ENCODE peak calls at places on chromosomes 13 and 19, in seven cellular contexts. A, K, C, Z, M, D and V are unnamed samples.

GRCh38 chr13:49840266-49840665 is 47.8 kb upstream of the KPNA3 start:
- DNase-seq in A (no peak), K (no peak), C (no peak), Z (no peak), M (no peak), D (peak), V (no peak)

GRCh38 chr13:80050252-80050651 is 290.7 kb downstream of the SPRY2 start:
- DNase-seq in A (peak), K (no peak), C (peak), Z (no peak), M (no peak), D (peak), V (no peak)

GRCh38 chr19:4284176-4284958 is 5.3 kb downstream of the SHD start:
- DNase-seq in A (no peak), K (no peak), C (no peak), Z (peak), M (peak), D (no peak), V (no peak)

GRCh38 chr13:68696907-68697306 is 1410.7 kb upstream of the ATXN8OS start:
- DNase-seq in A (no peak), K (no peak), C (no peak), Z (no peak), M (no peak), D (no peak), V (no peak)

GRCh38 chr19:49589391-49589790 is 1.6 kb upstream of the PRR12 start:
- DNase-seq in A (no peak), K (no peak), C (no peak), Z (no peak), M (no peak), D (no peak), V (no peak)

GRCh38 chr13:34750078-34750703 is 191.9 kb upstream of the NBEA start:
- DNase-seq in A (no peak), K (peak), C (no peak), Z (peak), M (no peak), D (no peak), V (no peak)

GRCh38 chr13:84358601-84359000 is 476.3 kb upstream of the SLITRK1 start:
- DNase-seq in A (peak), K (no peak), C (no peak), Z (no peak), M (no peak), D (no peak), V (no peak)

GRCh38 chr19:35882074-35882832 is 13.9 kb downstream of the APLP1 start:
- DNase-seq in A (peak), K (no peak), C (peak), Z (peak), M (peak), D (peak), V (no peak)

GRCh38 chr19:13938361-13939027 is at the start of gene PODNL1:
- DNase-seq in A (peak), K (no peak), C (peak), Z (no peak), M (peak), D (peak), V (peak)

GRCh38 chr19:7489609-7490044 is 792 bp upstream of the PEX11G start:
- DNase-seq in A (no peak), K (no peak), C (no peak), Z (peak), M (no peak), D (no peak), V (no peak)

GRCh38 chr13:20351279-20352022 is 119.3 kb upstream of the GJB6 start:
- DNase-seq in A (peak), K (no peak), C (peak), Z (no peak), M (peak), D (peak), V (no peak)

GRCh38 chr19:16363133-16363851 is 38.7 kb downstream of the KLF2 start:
- DNase-seq in A (no peak), K (peak), C (no peak), Z (peak), M (no peak), D (no peak), V (no peak)

GRCh38 chr13:99339230-99339721 is 32.1 kb upstream of the GPR183 start:
- DNase-seq in A (no peak), K (no peak), C (no peak), Z (no peak), M (no peak), D (no peak), V (no peak)

GRCh38 chr13:110113284-110113764 is 193.6 kb downstream of the COL4A1 start:
- DNase-seq in A (peak), K (no peak), C (peak), Z (no peak), M (peak), D (peak), V (no peak)

GRCh38 chr19:33507021-33507956 is 14.3 kb downstream of the PEPD start:
- DNase-seq in A (no peak), K (no peak), C (no peak), Z (no peak), M (no peak), D (no peak), V (no peak)

GRCh38 chr13:37319041-37319443 is 213.6 kb upstream of the CSNK1A1L start:
- DNase-seq in A (peak), K (no peak), C (peak), Z (no peak), M (no peak), D (no peak), V (peak)

GRCh38 chr19:7772752-7773291 is 9.8 kb downstream of the CLEC4M start:
- DNase-seq in A (peak), K (no peak), C (no peak), Z (no peak), M (no peak), D (peak), V (no peak)

GRCh38 chr19:4406626-4407025 is 4.2 kb downstream of the CHAF1A start:
- DNase-seq in A (no peak), K (no peak), C (no peak), Z (no peak), M (no peak), D (no peak), V (no peak)

GRCh38 chr13:25489238-25489637 is 117.5 kb downstream of the ATP8A2 start:
- DNase-seq in A (no peak), K (no peak), C (no peak), Z (no peak), M (no peak), D (no peak), V (no peak)

GRCh38 chr19:38949580-38950367 is 19.0 kb downstream of the MRPS12 start:
- DNase-seq in A (peak), K (peak), C (peak), Z (peak), M (peak), D (peak), V (no peak)

GRCh38 chr13:90485441-90485840 is 862.0 kb upstream of the MIR17HG start:
- DNase-seq in A (peak), K (no peak), C (peak), Z (no peak), M (peak), D (peak), V (peak)

GRCh38 chr13:38419312-38419873 is 69.7 kb downstream of the UFM1 start:
- DNase-seq in A (no peak), K (no peak), C (no peak), Z (no peak), M (no peak), D (no peak), V (no peak)

GRCh38 chr13:75359266-75359665 is 122.7 kb downstream of the TBC1D4 start:
- DNase-seq in A (peak), K (no peak), C (peak), Z (no peak), M (peak), D (peak), V (peak)

GRCh38 chr13:20387441-20387971 is 138.2 kb downstream of the CRYL1 start:
- DNase-seq in A (no peak), K (no peak), C (peak), Z (no peak), M (no peak), D (peak), V (no peak)

DNA sequence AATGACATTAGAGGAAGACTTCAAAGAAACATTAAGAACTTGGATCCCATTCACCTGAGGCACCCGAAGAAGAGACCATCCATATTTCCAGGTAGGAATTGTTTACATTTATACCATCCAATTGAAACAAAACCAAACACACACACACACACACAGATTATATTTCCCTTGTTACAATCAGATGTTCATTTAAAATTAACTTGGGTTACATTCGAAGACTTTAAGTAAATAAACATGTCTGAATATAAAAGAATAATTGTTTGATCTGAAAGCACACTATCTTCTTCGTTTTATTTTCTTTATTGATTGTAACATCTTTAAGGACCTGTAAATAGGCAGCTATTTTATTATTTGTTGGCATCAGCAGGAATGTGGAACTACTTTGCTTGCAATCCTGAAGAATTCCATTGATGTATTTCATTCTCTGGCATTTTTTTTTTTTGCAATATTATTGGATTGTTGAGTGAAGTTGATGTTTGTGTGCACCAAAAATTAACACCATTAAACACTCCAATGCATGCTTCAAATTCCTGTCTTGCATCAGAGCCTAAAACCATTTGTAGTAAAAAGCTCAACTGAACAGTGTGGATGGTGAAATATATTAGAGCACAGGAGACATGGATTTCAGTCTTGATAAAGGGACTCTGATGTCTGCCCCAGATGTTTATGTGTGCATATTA is 85.3 kb upstream of the FRY start:
- DNase-seq in A (peak), K (no peak), C (peak), Z (no peak), M (no peak), D (peak), V (peak)
- H3K4me3 ChIP-seq in A (peak), K (peak), C (no peak), Z (no peak), M (no peak), D (no peak), V (peak)

GRCh38 chr13:78601124-78601885 is 2.0 kb downstream of the POU4F1 start:
- DNase-seq in A (no peak), K (no peak), C (no peak), Z (no peak), M (no peak), D (no peak), V (no peak)
- H3K4me3 ChIP-seq in A (no peak), K (peak), C (no peak), Z (no peak), M (no peak), D (no peak), V (no peak)

DNA sequence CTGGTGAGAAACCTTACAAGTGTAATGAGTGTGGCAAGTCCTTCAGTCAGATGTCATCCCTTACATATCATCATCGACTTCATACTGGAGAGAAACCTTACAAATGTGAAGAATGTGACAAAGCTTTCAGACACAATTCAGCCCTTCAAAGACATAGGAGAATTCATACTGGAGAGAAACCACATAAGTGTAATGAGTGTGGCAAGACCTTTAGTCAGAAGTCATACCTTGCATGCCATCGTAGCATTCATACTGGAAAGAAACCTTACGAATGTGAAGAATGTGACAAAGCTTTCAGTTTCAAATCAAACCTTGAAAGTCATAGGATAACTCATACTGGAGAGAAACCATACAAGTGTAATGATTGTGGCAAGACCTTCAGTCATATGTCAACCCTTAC is 13.6 kb upstream of the ZNF765 start:
- DNase-seq in A (no peak), K (no peak), C (no peak), Z (no peak), M (no peak), D (no peak), V (no peak)
- H3K4me3 ChIP-seq in A (no peak), K (no peak), C (no peak), Z (no peak), M (no peak), D (no peak), V (no peak)

GRCh38 chr19:45094707-45095106 is 1.7 kb downstream of the PPP1R37 start:
- DNase-seq in A (no peak), K (no peak), C (no peak), Z (no peak), M (no peak), D (no peak), V (no peak)
- H3K4me3 ChIP-seq in A (peak), K (no peak), C (peak), Z (no peak), M (peak), D (no peak), V (no peak)

GRCh38 chr13:113610266-113610665 is 25.7 kb downstream of the TFDP1 start:
- DNase-seq in A (no peak), K (no peak), C (no peak), Z (no peak), M (no peak), D (no peak), V (no peak)
- H3K4me3 ChIP-seq in A (no peak), K (no peak), C (no peak), Z (no peak), M (no peak), D (no peak), V (no peak)

DNA sequence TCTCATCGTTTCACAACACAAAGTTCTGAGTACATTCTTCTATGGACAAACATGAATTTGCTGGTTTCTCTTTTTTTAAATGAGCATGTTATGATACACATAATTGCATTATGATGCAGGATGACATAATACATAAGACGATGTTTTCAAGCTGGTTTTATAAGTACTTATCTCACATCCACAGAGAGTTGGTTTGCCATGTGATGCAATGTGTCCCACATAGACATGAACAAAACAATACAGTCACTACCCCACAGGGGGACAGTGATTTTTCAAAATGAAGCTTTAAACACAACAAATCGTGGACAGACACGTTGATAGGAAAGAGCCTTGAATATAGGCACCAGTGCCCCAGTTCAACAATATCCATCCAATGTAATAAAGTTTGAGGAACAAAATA is 447.1 kb downstream of the KLF12 start:
- DNase-seq in A (no peak), K (no peak), C (no peak), Z (no peak), M (no peak), D (peak), V (no peak)
- H3K4me3 ChIP-seq in A (no peak), K (no peak), C (no peak), Z (no peak), M (no peak), D (no peak), V (no peak)